ENCODE peak calls at places on chromosomes 13 and 19, in nine cellular contexts. X is bronchial epithelial cell, O is cardiac muscle cell, J is BE2C, A is fibroblast of pulmonary artery, W is uterus, Y is choroid plexus epithelial cell, D is NB4, I is retinal pigment epithelial cell. T is an unnamed sample.

GRCh38 chr19:30679789-30680188 is 307.6 kb downstream of the ZNF536 start:
- DNase-seq in X (no peak), O (no peak), J (no peak), A (no peak), W (no peak), Y (no peak), D (no peak), I (no peak), T (no peak)

GRCh38 chr19:3389876-3390361 is 23.5 kb downstream of the NFIC start:
- DNase-seq in X (peak), O (no peak), J (no peak), A (no peak), W (no peak), Y (peak), D (no peak), I (no peak), T (no peak)

GRCh38 chr19:35731779-35732405 is 10.4 kb downstream of the IGFLR1 start:
- DNase-seq in X (no peak), O (no peak), J (no peak), A (no peak), W (no peak), Y (no peak), D (no peak), I (no peak), T (no peak)

GRCh38 chr19:2329162-2329505 is 650 bp downstream of the SPPL2B start:
- DNase-seq in X (no peak), O (no peak), J (no peak), A (no peak), W (no peak), Y (no peak), D (no peak), I (no peak), T (no peak)

GRCh38 chr19:9075064-9075964 is 11.5 kb upstream of the OR1M1 start:
- DNase-seq in X (peak), O (peak), J (peak), A (peak), W (peak), Y (peak), D (peak), I (peak), T (no peak)

GRCh38 chr13:97583884-97584497 is 150.0 kb downstream of the RAP2A start:
- DNase-seq in X (no peak), O (no peak), J (no peak), A (no peak), W (no peak), Y (no peak), D (no peak), I (no peak), T (no peak)

GRCh38 chr13:85549819-85550218 is 249.4 kb downstream of the SLITRK6 start:
- DNase-seq in X (no peak), O (no peak), J (peak), A (no peak), W (no peak), Y (no peak), D (no peak), I (no peak), T (no peak)

GRCh38 chr13:39776439-39776838 is 121.0 kb downstream of the COG6 start:
- DNase-seq in X (peak), O (peak), J (no peak), A (peak), W (no peak), Y (peak), D (no peak), I (no peak), T (no peak)

GRCh38 chr19:40713939-40714338 is 2.7 kb downstream of the COQ8B start:
- DNase-seq in X (no peak), O (no peak), J (no peak), A (no peak), W (no peak), Y (no peak), D (no peak), I (no peak), T (no peak)

GRCh38 chr13:85277753-85278152 is 521.5 kb downstream of the SLITRK6 start:
- DNase-seq in X (peak), O (peak), J (no peak), A (peak), W (no peak), Y (peak), D (no peak), I (peak), T (no peak)

DNA sequence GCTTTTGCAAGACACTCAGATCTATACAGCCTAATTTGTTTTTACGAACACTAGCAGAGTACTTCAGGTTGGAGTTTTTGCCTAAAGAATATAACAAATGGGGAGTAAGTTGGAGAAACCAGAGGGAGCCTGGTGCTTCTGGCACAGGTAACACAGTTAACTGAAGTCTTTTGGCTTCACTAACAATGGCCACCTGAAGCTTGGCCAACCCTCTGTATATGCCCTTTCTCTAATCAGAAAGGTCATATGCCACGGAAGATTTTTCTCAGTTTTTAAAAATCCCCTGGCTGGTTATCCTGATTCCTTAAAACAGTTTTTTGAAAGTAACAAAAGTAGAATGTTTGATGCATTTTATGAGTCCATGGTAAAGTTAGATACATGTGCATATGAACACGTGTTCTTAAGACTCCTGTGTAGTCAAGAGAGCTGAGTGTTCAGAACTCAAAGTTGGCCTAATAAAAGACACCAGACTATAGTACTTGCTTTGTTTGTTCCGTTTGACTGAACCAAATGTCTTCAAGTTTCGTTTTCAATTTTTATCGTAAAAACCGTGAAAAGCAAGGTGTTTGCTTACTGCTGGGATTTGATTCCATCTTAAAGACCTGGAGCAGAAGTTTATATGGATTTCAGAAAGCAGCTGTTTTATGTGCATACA is 137.5 kb downstream of the KCNRG start:
- DNase-seq in X (no peak), O (no peak), J (no peak), A (no peak), W (no peak), Y (no peak), D (no peak), I (no peak), T (no peak)
- H3K4me3 ChIP-seq in X (no peak), O (no peak), J (no peak), A (no peak), W (no peak), Y (no peak), D (no peak), I (no peak), T (no peak)

DNA sequence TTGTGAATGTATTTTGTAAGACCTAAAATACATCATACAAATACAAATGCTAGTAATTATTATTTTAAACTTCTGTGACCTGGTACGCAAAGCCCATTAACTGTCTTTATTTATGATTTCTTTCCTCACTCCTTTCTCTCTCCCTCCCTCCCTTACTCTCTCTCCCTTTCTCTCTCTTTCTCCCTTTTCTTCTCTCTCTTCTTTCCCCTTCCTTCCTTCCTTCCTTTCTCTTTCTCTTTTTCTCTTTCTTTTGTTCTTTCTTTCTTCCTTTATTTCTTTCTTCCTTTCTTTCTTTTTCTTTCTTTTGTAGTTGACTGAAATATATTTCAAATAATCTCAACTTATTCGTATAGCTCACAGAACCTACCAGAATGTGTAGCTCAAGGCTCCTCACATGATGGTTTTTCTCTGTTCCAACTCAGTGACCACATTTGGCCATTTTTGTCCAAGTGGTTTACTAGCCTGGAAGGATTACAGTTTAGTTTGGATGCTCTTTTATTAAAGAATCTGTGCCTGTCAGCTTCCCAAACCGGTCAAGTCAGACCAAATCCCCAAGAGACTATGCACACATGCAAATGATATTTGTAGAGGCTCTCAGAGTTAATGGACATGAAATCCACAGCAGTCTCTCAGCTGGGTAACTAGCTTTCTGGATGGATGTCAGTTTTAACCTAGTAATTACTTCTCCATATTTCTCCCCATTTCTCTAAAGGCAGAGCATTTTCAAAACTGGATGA is 71.7 kb downstream of the POSTN start:
- DNase-seq in X (no peak), O (peak), J (no peak), A (peak), W (no peak), Y (peak), D (no peak), I (no peak), T (no peak)
- TF ChIP-seq CTCF in X (no peak), O (no peak), J (no peak), A (no peak), W (no peak), Y (no peak), D (no peak), I (no peak), T (no peak)

GRCh38 chr19:918152-918437 is 962 bp downstream of the KISS1R start:
- DNase-seq in X (no peak), O (no peak), J (no peak), A (no peak), W (no peak), Y (no peak), D (no peak), I (no peak), T (no peak)

GRCh38 chr19:917323-918151 is at the start of gene KISS1R:
- DNase-seq in X (no peak), O (no peak), J (peak), A (no peak), W (no peak), Y (no peak), D (peak), I (no peak), T (no peak)

GRCh38 chr19:920051-920857 is 3.1 kb downstream of the KISS1R start:
- DNase-seq in X (no peak), O (peak), J (peak), A (peak), W (no peak), Y (no peak), D (peak), I (no peak), T (no peak)

GRCh38 chr19:918481-919156 is 1.5 kb downstream of the KISS1R start:
- DNase-seq in X (no peak), O (no peak), J (no peak), A (no peak), W (no peak), Y (no peak), D (no peak), I (no peak), T (no peak)

GRCh38 chr19:919157-920050 is 2.3 kb downstream of the KISS1R start:
- DNase-seq in X (peak), O (no peak), J (no peak), A (no peak), W (no peak), Y (no peak), D (no peak), I (no peak), T (no peak)
- H3K4me3 ChIP-seq in X (peak), O (peak), J (no peak), A (no peak), W (no peak), Y (no peak), D (no peak), I (no peak), T (peak)

GRCh38 chr19:47130589-47131168 is at the start of gene SAE1:
- DNase-seq in X (peak), O (peak), J (peak), A (peak), W (peak), Y (peak), D (peak), I (peak), T (peak)
- TF ChIP-seq CTCF in X (peak), O (peak), J (peak), A (peak), W (peak), Y (peak), D (peak), I (peak), T (peak)

GRCh38 chr19:47257411-47258169 is 1.3 kb downstream of the CCDC9 start:
- DNase-seq in X (no peak), O (no peak), J (no peak), A (no peak), W (peak), Y (no peak), D (peak), I (no peak), T (no peak)
- H3K4me3 ChIP-seq in X (peak), O (peak), J (peak), A (peak), W (peak), Y (peak), D (peak), I (peak), T (peak)